ENCODE peak calls at places on chromosomes 7 and 10, in four cellular contexts. N is IMR-90, F is neuronal stem cell, H is H1. J is an unnamed sample. For H3K79me1, the result is how much of the 10 kb centered on the place peaks cover.

GRCh38 chr7:111486472-111487142 is 75.7 kb downstream of the IMMP2L start:
- DNase-seq in H (no peak), F (peak), N (peak), J (no peak)

GRCh38 chr7:18221377-18222290 is 194.0 kb upstream of the PRPS1L1 start:
- DNase-seq in H (no peak), N (peak), F (no peak), J (no peak)

GRCh38 chr10:74008212-74008731 is 10.4 kb downstream of the VCL start:
- DNase-seq in N (peak), H (no peak), F (no peak), J (no peak)

GRCh38 chr7:22346383-22347107 is 10.4 kb downstream of the RAPGEF5 start:
- DNase-seq in H (no peak), F (no peak), N (no peak), J (no peak)

GRCh38 chr7:1144269-1144771 is 15.7 kb downstream of the ZFAND2A start:
- DNase-seq in N (no peak), H (no peak), F (no peak), J (no peak)

GRCh38 chr10:17229967-17230682 is 2.1 kb downstream of the VIM start:
- DNase-seq in H (peak), F (peak), N (peak), J (peak)

GRCh38 chr7:140049339-140050024 is 13.3 kb downstream of the PARP12 start:
- DNase-seq in H (no peak), N (no peak), F (no peak), J (no peak)

GRCh38 chr10:67884842-67885680 is 605 bp downstream of the SIRT1 start:
- DNase-seq in H (no peak), N (peak), F (peak), J (peak)

GRCh38 chr10:35835545-35835944 is 193.4 kb upstream of the FZD8 start:
- DNase-seq in N (no peak), H (no peak), F (no peak), J (no peak)

GRCh38 chr7:139620676-139621344 is 97.3 kb downstream of the CLEC2L start:
- DNase-seq in H (no peak), F (no peak), N (peak), J (peak)

GRCh38 chr10:69004821-69005220 is 16.2 kb downstream of the KIFBP start:
- DNase-seq in H (no peak), N (peak), F (no peak), J (no peak)

GRCh38 chr7:22694597-22695207 is 32.3 kb upstream of the IL6 start:
- DNase-seq in F (no peak), N (no peak), H (no peak), J (no peak)

GRCh38 chr10:125411724-125412123 is 251.4 kb upstream of the CTBP2 start:
- DNase-seq in H (no peak), F (no peak), N (peak), J (no peak)

GRCh38 chr10:98128802-98129201 is 5.7 kb upstream of the R3HCC1L start:
- DNase-seq in F (no peak), N (no peak), H (no peak), J (no peak)

GRCh38 chr7:129434846-129435318 is 650 bp downstream of the STRIP2 start:
- DNase-seq in F (no peak), N (peak), H (no peak), J (peak)

GRCh38 chr10:132134541-132135397 is 52.0 kb upstream of the DPYSL4 start:
- DNase-seq in H (no peak), N (no peak), F (no peak), J (no peak)

GRCh38 chr7:100476903-100477870 is 1.8 kb downstream of the TSC22D4 start:
- DNase-seq in N (no peak), H (no peak), F (no peak), J (peak)

GRCh38 chr7:128869138-128869943 is 6.7 kb downstream of the ATP6V1F start:
- DNase-seq in F (peak), N (peak), H (no peak), J (peak)

GRCh38 chr7:105830405-105831218 is 45.8 kb downstream of the ATXN7L1 start:
- DNase-seq in H (no peak), N (peak), F (no peak), J (no peak)

GRCh38 chr10:24483701-24484100 is 240.0 kb downstream of the ARHGAP21 start:
- DNase-seq in F (peak), N (peak), H (peak), J (peak)

GRCh38 chr7:151631149-151631967 is 111.7 kb upstream of the RHEB start:
- DNase-seq in H (no peak), N (no peak), F (peak), J (peak)

GRCh38 chr10:122051609-122052385 is 62.8 kb downstream of the TACC2 start:
- DNase-seq in F (peak), H (no peak), N (peak), J (peak)

GRCh38 chr10:62336404-62336803 is 37.8 kb upstream of the ZNF365 start:
- DNase-seq in H (no peak), F (no peak), N (no peak), J (peak)

GRCh38 chr10:53601260-53601875 is 828.8 kb upstream of the MBL2 start:
- DNase-seq in N (peak), H (no peak), F (peak), J (no peak)

GRCh38 chr10:89887830-89888229 is 186.4 kb downstream of the KIF20B start:
- DNase-seq in F (no peak), H (no peak), N (no peak), J (no peak)

GRCh38 chr7:25659841-25660240 is 431.6 kb upstream of the NPVF start:
- DNase-seq in H (no peak), F (no peak), N (no peak), J (no peak)

GRCh38 chr7:25653412-25653811 is 425.1 kb upstream of the NPVF start:
- DNase-seq in F (no peak), H (no peak), N (no peak), J (no peak)

GRCh38 chr7:25658375-25658774 is 430.1 kb upstream of the NPVF start:
- DNase-seq in H (no peak), N (no peak), F (no peak), J (no peak)

GRCh38 chr7:25656581-25657026 is 428.3 kb upstream of the NPVF start:
- DNase-seq in N (no peak), H (no peak), F (no peak), J (no peak)

GRCh38 chr7:25656071-25656470 is 427.8 kb upstream of the NPVF start:
- DNase-seq in F (no peak), N (no peak), H (no peak), J (no peak)
- H3K4ac ChIP-seq in F (no peak), N (no peak), H (no peak), J (no peak)

DNA sequence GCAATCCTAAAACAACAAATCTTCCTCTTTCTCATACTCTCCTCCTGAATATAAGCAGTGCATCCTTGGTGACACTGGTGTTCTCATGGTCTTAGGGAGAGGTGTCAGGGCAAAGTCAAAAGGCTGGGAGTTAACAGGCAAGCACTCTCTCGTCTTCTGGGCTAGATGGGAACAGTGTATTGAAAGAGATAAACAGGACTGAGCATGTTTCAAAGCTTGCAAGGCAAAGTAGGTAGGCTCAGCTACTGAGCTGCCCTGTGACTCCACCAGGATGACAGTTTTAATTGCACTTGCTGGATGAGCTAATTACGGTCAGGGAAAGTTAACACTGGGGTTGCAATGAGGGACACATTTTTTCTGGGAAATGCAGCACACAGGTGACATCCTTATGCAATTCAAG is 554.9 kb upstream of the NRP1 start:
- DNase-seq in H (no peak), N (no peak), F (no peak), J (no peak)
- H3K23ac ChIP-seq in H (no peak), N (no peak), F (no peak), J (no peak)

GRCh38 chr7:5395246-5395645 is 28.4 kb downstream of the TNRC18 start:
- DNase-seq in H (no peak), F (no peak), N (no peak), J (no peak)
- H3K79me1 ChIP-seq in H (under half), F (under half), N (under half), J (under half)

DNA sequence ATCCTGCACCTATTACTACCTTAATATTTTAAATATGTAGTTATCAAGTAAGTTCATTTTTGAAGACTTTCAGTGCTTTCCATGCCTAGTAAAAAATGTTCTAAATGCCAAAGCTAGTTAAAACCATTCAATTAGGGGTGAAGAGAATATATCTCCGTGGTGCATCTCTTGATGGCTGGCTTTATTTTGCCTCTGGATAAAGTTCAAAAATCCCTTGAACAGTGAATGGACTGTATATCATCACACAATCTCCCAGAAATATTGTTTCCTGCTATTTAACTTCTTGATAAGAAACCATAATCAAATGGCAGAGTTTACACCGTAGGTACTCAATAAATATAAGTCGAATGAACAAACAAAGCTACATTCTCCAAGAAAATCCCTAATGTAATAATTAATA is 1113.0 kb upstream of the C7orf33 start:
- DNase-seq in F (no peak), H (no peak), N (no peak), J (no peak)
- H3K4ac ChIP-seq in F (no peak), H (no peak), N (no peak), J (no peak)

DNA sequence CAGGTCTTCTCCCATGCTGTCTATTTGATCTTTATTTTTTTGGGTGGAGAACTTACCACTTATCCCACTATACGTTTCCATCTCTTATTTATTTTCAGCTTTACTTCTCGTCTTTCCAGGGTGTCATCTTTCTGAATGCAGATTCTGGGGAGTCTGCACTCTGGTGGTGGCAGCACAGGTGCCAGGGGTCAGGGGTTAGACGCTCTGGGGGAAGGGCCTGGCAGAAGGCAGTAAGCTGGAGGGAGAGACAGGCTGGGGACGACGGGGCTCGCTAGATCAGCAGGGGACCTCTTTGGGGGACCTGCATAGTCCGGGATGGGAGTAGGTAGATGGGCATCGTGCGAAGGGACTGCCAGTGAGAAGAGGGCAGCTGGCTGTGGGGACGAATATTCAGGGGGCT is 22.3 kb downstream of the CHST12 start:
- DNase-seq in N (no peak), H (no peak), F (no peak), J (no peak)
- H3K23ac ChIP-seq in N (no peak), H (no peak), F (no peak), J (no peak)

DNA sequence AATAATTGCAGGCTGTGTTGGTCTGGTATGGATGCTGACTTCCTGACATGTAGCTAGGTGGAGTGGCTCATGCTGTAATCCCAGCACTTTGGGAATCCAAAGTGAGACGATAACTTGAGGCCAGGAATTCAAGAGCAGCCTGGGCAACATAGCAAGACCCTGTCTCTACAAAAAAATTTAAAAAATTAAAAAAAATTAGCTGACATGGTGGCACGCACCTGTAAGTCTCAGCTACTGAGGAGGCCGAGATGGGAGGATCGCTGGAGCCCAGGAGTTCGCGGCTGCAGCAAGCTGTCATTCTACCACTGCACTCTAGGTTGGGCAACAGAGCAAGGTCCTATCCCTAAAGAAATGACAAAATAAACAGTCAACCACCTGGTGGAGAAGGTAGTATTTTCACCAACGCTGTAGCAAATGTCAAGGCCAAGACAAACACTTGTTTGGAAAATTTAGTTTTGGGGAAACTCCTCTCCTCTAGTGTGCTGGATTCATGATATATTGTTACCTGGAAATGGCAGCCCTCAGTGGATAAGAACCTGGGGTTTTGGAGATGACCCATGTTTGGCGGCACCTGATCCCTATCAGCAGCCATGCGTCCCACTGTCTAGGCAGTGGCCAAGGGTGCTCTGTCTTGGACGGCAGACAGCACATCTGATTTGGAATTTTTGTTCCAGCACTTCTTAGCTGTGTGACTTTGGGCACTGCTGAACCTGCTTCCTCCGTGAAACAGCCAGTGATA is 29.5 kb downstream of the CUX1 start:
- DNase-seq in H (no peak), N (no peak), F (no peak), J (no peak)
- H3K79me1 ChIP-seq in H (under half), N (under half), F (under half), J (under half)

GRCh38 chr7:32941181-32941995 is 15.9 kb upstream of the FKBP9 start:
- DNase-seq in H (no peak), F (no peak), N (no peak), J (peak)

GRCh38 chr7:32943654-32944030 is 13.6 kb upstream of the FKBP9 start:
- DNase-seq in N (no peak), H (no peak), F (no peak), J (no peak)

GRCh38 chr7:32941996-32942782 is 15.1 kb upstream of the FKBP9 start:
- DNase-seq in N (peak), H (no peak), F (peak), J (peak)

GRCh38 chr7:32947420-32947983 is 9.7 kb upstream of the FKBP9 start:
- DNase-seq in H (no peak), F (no peak), N (no peak), J (no peak)

DNA sequence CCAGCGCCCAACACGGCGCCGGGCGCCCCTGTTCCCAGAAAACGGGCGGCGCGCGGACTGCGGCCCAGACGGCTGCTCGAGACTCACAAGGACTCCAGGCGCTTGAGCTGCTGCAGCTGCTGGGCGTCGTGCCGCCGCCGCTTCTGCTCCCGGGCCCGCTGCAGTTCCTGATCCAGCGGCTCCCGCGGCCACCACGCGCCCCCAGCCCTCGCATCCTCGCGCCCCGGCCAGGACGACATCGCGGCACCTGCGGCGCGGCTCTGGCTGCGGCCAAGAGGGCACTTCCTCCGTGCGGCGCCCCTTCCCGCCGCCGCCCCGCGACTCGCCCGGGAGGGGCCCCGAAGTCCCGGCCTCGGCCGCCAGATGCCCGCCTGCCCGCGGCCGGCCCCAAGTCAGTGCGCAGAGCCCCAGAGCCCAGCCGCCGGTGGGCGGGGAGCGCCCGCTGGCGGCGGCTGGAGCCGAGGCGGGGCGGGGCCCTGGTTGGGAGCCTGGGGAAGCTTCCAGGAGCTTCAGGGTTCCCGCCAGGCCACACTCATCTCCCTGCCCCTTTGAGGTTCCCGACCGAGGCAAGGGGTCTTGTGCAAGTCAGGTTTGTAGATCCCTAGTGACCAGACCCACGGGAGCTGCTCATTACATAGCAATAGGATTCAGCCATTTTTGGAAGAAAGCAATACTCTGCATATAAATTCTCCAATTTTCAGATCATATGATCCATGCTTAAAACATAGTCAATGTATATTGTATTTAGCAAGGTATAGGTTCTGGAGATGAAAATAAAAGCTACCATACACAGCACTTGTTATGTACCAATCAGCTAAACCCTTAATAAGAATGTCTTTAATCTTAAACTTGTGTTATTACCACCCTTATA is 14.2 kb upstream of the FKBP9 start:
- DNase-seq in F (peak), H (no peak), N (peak), J (peak)
- H3K4ac ChIP-seq in F (no peak), H (no peak), N (peak), J (no peak)

DNA sequence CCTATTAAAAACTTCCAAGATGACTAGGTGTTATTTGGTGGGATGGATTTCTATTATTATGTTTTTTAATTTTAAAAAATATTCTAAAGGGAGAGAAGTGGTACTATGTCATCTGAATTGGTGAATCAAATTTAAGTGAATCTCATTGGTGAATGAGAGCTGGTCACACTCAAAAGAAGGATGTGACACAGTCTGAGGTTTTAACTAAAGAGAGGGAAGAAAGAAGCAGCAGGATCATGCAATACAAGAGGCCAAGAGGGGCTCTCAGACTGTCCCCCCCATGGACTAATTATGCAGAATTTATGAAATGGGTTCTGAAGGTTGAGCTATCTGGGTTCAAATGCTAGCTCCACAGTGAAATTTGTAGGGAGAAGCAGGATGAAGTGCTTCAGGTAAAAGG is 16.2 kb downstream of the MACC1 start:
- DNase-seq in F (no peak), N (no peak), H (no peak), J (no peak)
- H3K23ac ChIP-seq in F (no peak), N (no peak), H (no peak), J (no peak)

GRCh38 chr10:130967784-130968183 is 343.7 kb downstream of the TCERG1L start:
- DNase-seq in N (no peak), F (no peak), H (no peak), J (no peak)
- H3K79me1 ChIP-seq in N (under half), F (under half), H (under half), J (under half)